ENCODE peak calls at places on chromosomes 13 and 19, in nine cellular contexts. Y is LoVo; X is activated CD4-positive, alpha-beta T cell treated with anti-CD3 and anti-CD28 coated beads, Interleukin-2, amount 50 U/mL, for 1 hour; E is T-helper 1 cell; H is fibroblast of mammary gland; Z is iPS DF 6.9; G is neuronal stem cell; R is stimulated activated CD8-positive, alpha-beta memory T cell treated with anti-CD3 and anti-CD28 coated beads, Interleukin-7, amount 100 ng/mL, for 4 hours; T is thoracic aorta. D is an unnamed sample.

GRCh38 chr19:5572556-5573286 is 5.0 kb upstream of the TINCR start:
- DNase-seq in Y (peak; percentile 54), X (no peak), E (no peak), H (no peak), Z (no peak), G (no peak), R (no peak), T (no peak), D (no peak)

GRCh38 chr19:21482863-21483276 is 22.5 kb upstream of the ZNF429 start:
- DNase-seq in Y (no peak), X (peak; percentile 63), E (peak; percentile 69), H (peak; percentile 48), Z (no peak), G (no peak), R (peak; percentile 45), T (no peak), D (peak; percentile 40)

GRCh38 chr13:37179646-37180045 is 74.2 kb upstream of the CSNK1A1L start:
- DNase-seq in Y (no peak), X (no peak), E (no peak), H (no peak), Z (no peak), G (no peak), R (no peak), T (no peak), D (no peak)

GRCh38 chr13:36026556-36026955 is 104.6 kb downstream of the DCLK1 start:
- DNase-seq in Y (no peak), X (no peak), E (no peak), H (peak; percentile 15), Z (no peak), G (no peak), R (no peak), T (no peak), D (no peak)

GRCh38 chr19:42683917-42684513 is 56.3 kb downstream of the PSG3 start:
- DNase-seq in Y (no peak), X (no peak), E (no peak), H (peak; percentile 39), Z (peak; percentile 13), G (no peak), R (no peak), T (no peak), D (no peak)

GRCh38 chr13:47455581-47455980 is 545.5 kb downstream of the SUCLA2 start:
- DNase-seq in Y (no peak), X (no peak), E (no peak), H (peak; percentile 52), Z (no peak), G (no peak), R (no peak), T (no peak), D (no peak)

GRCh38 chr13:45918597-45918996 is 67.0 kb upstream of the SIAH3 start:
- DNase-seq in Y (no peak), X (no peak), E (no peak), H (no peak), Z (no peak), G (no peak), R (no peak), T (no peak), D (no peak)

GRCh38 chr19:4606921-4607678 is 32.2 kb upstream of the TNFAIP8L1 start:
- DNase-seq in Y (no peak), X (no peak), E (no peak), H (peak; percentile 45), Z (no peak), G (peak; percentile 75), R (no peak), T (no peak), D (peak; percentile 66)

GRCh38 chr13:48231080-48231479 is 1.9 kb upstream of the ITM2B start:
- DNase-seq in Y (peak; percentile 11), X (no peak), E (no peak), H (no peak), Z (no peak), G (no peak), R (no peak), T (no peak), D (no peak)

GRCh38 chr19:17248011-17248776 is 2.5 kb upstream of the NR2F6 start:
- DNase-seq in Y (no peak), X (no peak), E (no peak), H (no peak), Z (no peak), G (no peak), R (no peak), T (no peak), D (no peak)

GRCh38 chr19:49973987-49974386 is 13.0 kb upstream of the SIGLEC11 start:
- DNase-seq in Y (no peak), X (no peak), E (no peak), H (no peak), Z (no peak), G (no peak), R (no peak), T (no peak), D (no peak)

GRCh38 chr13:34300559-34300958 is 482.6 kb downstream of the RFC3 start:
- DNase-seq in Y (no peak), X (no peak), E (no peak), H (no peak), Z (no peak), G (no peak), R (no peak), T (no peak), D (no peak)

GRCh38 chr13:99072356-99072755 is 94.5 kb upstream of the DOCK9 start:
- DNase-seq in Y (no peak), X (no peak), E (no peak), H (no peak), Z (no peak), G (no peak), R (no peak), T (no peak), D (no peak)

GRCh38 chr13:37602743-37603381 is 4.3 kb upstream of the POSTN start:
- DNase-seq in Y (peak; percentile 5), X (no peak), E (no peak), H (peak; percentile 60), Z (no peak), G (no peak), R (no peak), T (no peak), D (no peak)

GRCh38 chr13:94251801-94252200 is 227.7 kb downstream of the DCT start:
- DNase-seq in Y (no peak), X (no peak), E (no peak), H (peak; percentile 67), Z (no peak), G (no peak), R (no peak), T (no peak), D (no peak)

GRCh38 chr19:16446108-16447014 is 25.4 kb downstream of the EPS15L1 start:
- DNase-seq in Y (no peak), X (no peak), E (no peak), H (no peak), Z (no peak), G (no peak), R (no peak), T (no peak), D (peak; percentile 76)

GRCh38 chr13:102905905-102906304 is 60.1 kb downstream of the ERCC5 start:
- DNase-seq in Y (no peak), X (no peak), E (no peak), H (no peak), Z (no peak), G (no peak), R (no peak), T (no peak), D (no peak)

GRCh38 chr19:15563325-15563794 is 51.7 kb upstream of the CYP4F8 start:
- DNase-seq in Y (peak; percentile 49), X (no peak), E (no peak), H (no peak), Z (no peak), G (no peak), R (no peak), T (no peak), D (peak; percentile 56)

GRCh38 chr13:96027496-96027895 is 25.7 kb downstream of the UGGT2 start:
- DNase-seq in Y (no peak), X (no peak), E (no peak), H (no peak), Z (no peak), G (no peak), R (no peak), T (no peak), D (no peak)

GRCh38 chr13:41614671-41615519 is 157.5 kb downstream of the RGCC start:
- DNase-seq in Y (peak; percentile 19), X (no peak), E (no peak), H (peak; percentile 76), Z (no peak), G (no peak), R (no peak), T (no peak), D (no peak)

GRCh38 chr13:114146629-114147028 is 14.2 kb upstream of the RASA3 start:
- DNase-seq in Y (no peak), X (no peak), E (no peak), H (no peak), Z (no peak), G (no peak), R (no peak), T (no peak), D (no peak)

GRCh38 chr13:59842507-59842906 is 321.2 kb downstream of the DIAPH3 start:
- DNase-seq in Y (no peak), X (no peak), E (no peak), H (no peak), Z (no peak), G (no peak), R (no peak), T (no peak), D (no peak)

GRCh38 chr13:97600438-97601080 is 166.6 kb downstream of the RAP2A start:
- DNase-seq in Y (peak; percentile 16), X (no peak), E (no peak), H (peak; percentile 77), Z (no peak), G (no peak), R (no peak), T (no peak), D (no peak)

D was measured in thyroid gland.